ENCODE peak calls at places on chromosomes 2 and 18, in ten cellular contexts. One of them, this sample, is unnamed. For H3K36me3, the result is how much of the 10 kb centered on the place peaks cover.

GRCh38 chr18:379665-380356 is 112.0 kb upstream of the THOC1 start:
- DNase-seq in adrenal gland: peak
- DNase-seq in bronchial epithelial cell: no peak
- DNase-seq in IMR-90: peak
- DNase-seq in upper lobe of left lung: peak
- DNase-seq in CD8-positive, alpha-beta T cell: no peak
- DNase-seq in Panc1: no peak
- DNase-seq in lower lobe of right lung: peak
- DNase-seq in fibroblast of lung: peak
- DNase-seq in uterus: peak
- DNase-seq in this sample: no peak

GRCh38 chr2:227430644-227431043 is 41.3 kb upstream of the AGFG1 start:
- DNase-seq in adrenal gland: no peak
- DNase-seq in bronchial epithelial cell: no peak
- DNase-seq in IMR-90: no peak
- DNase-seq in upper lobe of left lung: no peak
- DNase-seq in CD8-positive, alpha-beta T cell: no peak
- DNase-seq in Panc1: no peak
- DNase-seq in lower lobe of right lung: no peak
- DNase-seq in fibroblast of lung: no peak
- DNase-seq in uterus: no peak
- DNase-seq in this sample: no peak

GRCh38 chr2:46377666-46378560 is 80.7 kb downstream of the EPAS1 start:
- DNase-seq in adrenal gland: peak
- DNase-seq in bronchial epithelial cell: no peak
- DNase-seq in IMR-90: no peak
- DNase-seq in upper lobe of left lung: no peak
- DNase-seq in CD8-positive, alpha-beta T cell: no peak
- DNase-seq in Panc1: no peak
- DNase-seq in lower lobe of right lung: no peak
- DNase-seq in fibroblast of lung: no peak
- DNase-seq in uterus: peak
- DNase-seq in this sample: no peak

GRCh38 chr18:3903341-3903740 is 453.4 kb downstream of the TGIF1 start:
- DNase-seq in adrenal gland: no peak
- DNase-seq in bronchial epithelial cell: peak
- DNase-seq in IMR-90: peak
- DNase-seq in upper lobe of left lung: no peak
- DNase-seq in CD8-positive, alpha-beta T cell: no peak
- DNase-seq in Panc1: no peak
- DNase-seq in lower lobe of right lung: no peak
- DNase-seq in fibroblast of lung: peak
- DNase-seq in uterus: no peak
- DNase-seq in this sample: no peak

GRCh38 chr2:157875720-157876065 is 437 bp downstream of the ACVR1 start:
- DNase-seq in adrenal gland: peak
- DNase-seq in bronchial epithelial cell: no peak
- DNase-seq in IMR-90: no peak
- DNase-seq in upper lobe of left lung: peak
- DNase-seq in CD8-positive, alpha-beta T cell: no peak
- DNase-seq in Panc1: no peak
- DNase-seq in lower lobe of right lung: peak
- DNase-seq in fibroblast of lung: no peak
- DNase-seq in uterus: peak
- DNase-seq in this sample: no peak

GRCh38 chr2:110106642-110107041 is 9.0 kb downstream of the MALL start:
- DNase-seq in adrenal gland: no peak
- DNase-seq in bronchial epithelial cell: peak
- DNase-seq in IMR-90: peak
- DNase-seq in upper lobe of left lung: peak
- DNase-seq in CD8-positive, alpha-beta T cell: no peak
- DNase-seq in Panc1: no peak
- DNase-seq in lower lobe of right lung: peak
- DNase-seq in fibroblast of lung: peak
- DNase-seq in uterus: no peak
- DNase-seq in this sample: no peak

GRCh38 chr2:98468621-98469236 is 24.1 kb downstream of the INPP4A start:
- DNase-seq in adrenal gland: no peak
- DNase-seq in bronchial epithelial cell: peak
- DNase-seq in IMR-90: peak
- DNase-seq in upper lobe of left lung: no peak
- DNase-seq in CD8-positive, alpha-beta T cell: no peak
- DNase-seq in Panc1: no peak
- DNase-seq in lower lobe of right lung: no peak
- DNase-seq in fibroblast of lung: no peak
- DNase-seq in uterus: no peak
- DNase-seq in this sample: no peak

GRCh38 chr2:162768646-162769045 is 69.9 kb downstream of the KCNH7 start:
- DNase-seq in adrenal gland: no peak
- DNase-seq in bronchial epithelial cell: no peak
- DNase-seq in IMR-90: no peak
- DNase-seq in upper lobe of left lung: no peak
- DNase-seq in CD8-positive, alpha-beta T cell: no peak
- DNase-seq in Panc1: no peak
- DNase-seq in lower lobe of right lung: no peak
- DNase-seq in fibroblast of lung: no peak
- DNase-seq in uterus: no peak
- DNase-seq in this sample: no peak

GRCh38 chr18:13809025-13809384 is 14.9 kb upstream of the MC5R start:
- DNase-seq in adrenal gland: no peak
- DNase-seq in bronchial epithelial cell: peak
- DNase-seq in IMR-90: no peak
- DNase-seq in upper lobe of left lung: no peak
- DNase-seq in CD8-positive, alpha-beta T cell: no peak
- DNase-seq in Panc1: no peak
- DNase-seq in lower lobe of right lung: no peak
- DNase-seq in fibroblast of lung: no peak
- DNase-seq in uterus: no peak
- DNase-seq in this sample: no peak

GRCh38 chr2:207239222-207239674 is 73.5 kb upstream of the KLF7 start:
- DNase-seq in adrenal gland: peak
- DNase-seq in bronchial epithelial cell: peak
- DNase-seq in IMR-90: peak
- DNase-seq in upper lobe of left lung: peak
- DNase-seq in CD8-positive, alpha-beta T cell: no peak
- DNase-seq in Panc1: no peak
- DNase-seq in lower lobe of right lung: peak
- DNase-seq in fibroblast of lung: peak
- DNase-seq in uterus: peak
- DNase-seq in this sample: peak

GRCh38 chr2:46299365-46300263 is 2.4 kb downstream of the EPAS1 start:
- DNase-seq in adrenal gland: peak
- DNase-seq in bronchial epithelial cell: peak
- DNase-seq in IMR-90: peak
- DNase-seq in upper lobe of left lung: peak
- DNase-seq in CD8-positive, alpha-beta T cell: no peak
- DNase-seq in Panc1: no peak
- DNase-seq in lower lobe of right lung: peak
- DNase-seq in fibroblast of lung: peak
- DNase-seq in uterus: peak
- DNase-seq in this sample: peak

GRCh38 chr2:177673602-177674595 is 281.3 kb downstream of the AGPS start:
- DNase-seq in adrenal gland: no peak
- DNase-seq in bronchial epithelial cell: peak
- DNase-seq in IMR-90: no peak
- DNase-seq in upper lobe of left lung: no peak
- DNase-seq in CD8-positive, alpha-beta T cell: no peak
- DNase-seq in Panc1: no peak
- DNase-seq in lower lobe of right lung: no peak
- DNase-seq in fibroblast of lung: no peak
- DNase-seq in uterus: no peak
- DNase-seq in this sample: no peak

DNA sequence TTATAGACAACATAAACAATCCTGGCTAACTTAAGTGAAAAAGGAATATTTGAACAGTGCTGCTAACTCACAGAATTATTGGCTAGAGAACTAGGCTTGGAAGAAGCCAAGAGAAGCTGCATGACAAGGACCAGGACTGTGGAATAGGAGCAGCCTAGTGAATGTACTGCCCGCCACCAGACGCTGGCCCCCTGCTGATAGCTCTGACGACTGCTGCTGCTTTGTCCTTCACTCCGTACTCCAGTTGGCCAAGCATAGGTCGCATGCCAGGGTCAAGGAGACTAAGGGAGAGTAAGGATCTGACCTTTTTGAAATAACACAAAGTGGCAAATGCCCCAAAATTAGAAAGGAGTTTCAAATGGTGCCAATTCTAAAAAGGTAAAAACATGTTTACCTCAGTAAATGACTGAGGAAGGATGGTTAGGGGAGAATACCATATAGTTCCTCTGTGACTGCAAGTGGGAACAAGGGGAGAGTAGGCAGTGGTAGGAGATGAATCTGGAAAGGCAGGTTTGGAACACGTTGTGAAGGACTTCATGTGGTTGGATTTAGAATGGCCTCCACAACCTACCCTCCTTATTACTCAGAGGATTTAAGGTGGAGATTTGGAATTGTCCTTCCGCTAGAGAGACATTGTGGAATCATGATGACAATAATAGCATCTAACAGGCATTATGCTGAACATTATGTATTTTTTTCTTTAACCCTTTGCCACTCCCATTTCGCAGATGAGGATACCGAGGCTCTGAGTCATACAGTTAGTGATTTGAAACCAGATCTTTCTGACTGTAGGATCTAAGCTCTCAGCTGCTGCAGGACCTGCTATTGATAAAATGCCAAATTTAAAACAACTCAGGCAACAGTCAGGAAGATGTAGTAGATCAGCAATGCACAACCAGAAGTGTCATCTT is 19.5 kb downstream of the STRADB start:
- DNase-seq in adrenal gland: no peak
- DNase-seq in bronchial epithelial cell: peak
- DNase-seq in IMR-90: peak
- DNase-seq in upper lobe of left lung: no peak
- DNase-seq in CD8-positive, alpha-beta T cell: no peak
- DNase-seq in Panc1: no peak
- DNase-seq in lower lobe of right lung: no peak
- DNase-seq in fibroblast of lung: peak
- DNase-seq in uterus: no peak
- DNase-seq in this sample: no peak
- H3K36me3 ChIP-seq in adrenal gland: under half
- H3K36me3 ChIP-seq in bronchial epithelial cell: under half
- H3K36me3 ChIP-seq in IMR-90: under half
- H3K36me3 ChIP-seq in upper lobe of left lung: under half
- H3K36me3 ChIP-seq in CD8-positive, alpha-beta T cell: under half
- H3K36me3 ChIP-seq in Panc1: under half
- H3K36me3 ChIP-seq in lower lobe of right lung: half or more
- H3K36me3 ChIP-seq in fibroblast of lung: under half
- H3K36me3 ChIP-seq in uterus: under half
- H3K36me3 ChIP-seq in this sample: under half

DNA sequence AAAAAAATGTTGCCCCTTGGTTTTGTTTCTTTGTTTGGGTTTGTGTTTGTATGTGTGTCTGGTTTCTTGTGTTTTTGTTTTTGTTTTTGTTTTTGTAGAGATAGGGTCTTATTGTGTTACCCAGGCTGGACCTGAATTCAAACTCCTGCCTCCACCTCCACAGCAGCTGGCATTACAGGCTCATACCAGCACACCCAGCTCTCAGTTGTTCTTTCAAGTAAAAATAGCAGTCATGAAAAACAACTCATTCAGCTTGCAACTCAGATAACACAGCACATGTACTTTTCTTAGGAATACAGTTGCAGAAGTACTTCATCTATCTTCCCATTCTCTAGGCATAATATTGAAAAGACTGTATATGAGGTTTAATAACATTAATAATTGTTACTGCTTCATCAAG is 37.0 kb downstream of the ZC3H8 start:
- DNase-seq in adrenal gland: no peak
- DNase-seq in bronchial epithelial cell: no peak
- DNase-seq in IMR-90: no peak
- DNase-seq in upper lobe of left lung: no peak
- DNase-seq in CD8-positive, alpha-beta T cell: no peak
- DNase-seq in Panc1: no peak
- DNase-seq in lower lobe of right lung: no peak
- DNase-seq in fibroblast of lung: no peak
- DNase-seq in uterus: no peak
- DNase-seq in this sample: no peak
- H3K36me3 ChIP-seq in adrenal gland: under half
- H3K36me3 ChIP-seq in bronchial epithelial cell: under half
- H3K36me3 ChIP-seq in IMR-90: under half
- H3K36me3 ChIP-seq in upper lobe of left lung: under half
- H3K36me3 ChIP-seq in CD8-positive, alpha-beta T cell: under half
- H3K36me3 ChIP-seq in Panc1: under half
- H3K36me3 ChIP-seq in lower lobe of right lung: under half
- H3K36me3 ChIP-seq in fibroblast of lung: under half
- H3K36me3 ChIP-seq in uterus: under half
- H3K36me3 ChIP-seq in this sample: under half

GRCh38 chr2:189783451-189783926 is 650 bp downstream of the ORMDL1 start:
- DNase-seq in adrenal gland: no peak
- DNase-seq in bronchial epithelial cell: peak
- DNase-seq in IMR-90: peak
- DNase-seq in upper lobe of left lung: no peak
- DNase-seq in CD8-positive, alpha-beta T cell: no peak
- DNase-seq in Panc1: no peak
- DNase-seq in lower lobe of right lung: no peak
- DNase-seq in fibroblast of lung: peak
- DNase-seq in uterus: no peak
- DNase-seq in this sample: no peak
- H3K36me3 ChIP-seq in adrenal gland: under half
- H3K36me3 ChIP-seq in bronchial epithelial cell: under half
- H3K36me3 ChIP-seq in IMR-90: under half
- H3K36me3 ChIP-seq in upper lobe of left lung: under half
- H3K36me3 ChIP-seq in CD8-positive, alpha-beta T cell: under half
- H3K36me3 ChIP-seq in Panc1: under half
- H3K36me3 ChIP-seq in lower lobe of right lung: under half
- H3K36me3 ChIP-seq in fibroblast of lung: under half
- H3K36me3 ChIP-seq in uterus: under half
- H3K36me3 ChIP-seq in this sample: under half

DNA sequence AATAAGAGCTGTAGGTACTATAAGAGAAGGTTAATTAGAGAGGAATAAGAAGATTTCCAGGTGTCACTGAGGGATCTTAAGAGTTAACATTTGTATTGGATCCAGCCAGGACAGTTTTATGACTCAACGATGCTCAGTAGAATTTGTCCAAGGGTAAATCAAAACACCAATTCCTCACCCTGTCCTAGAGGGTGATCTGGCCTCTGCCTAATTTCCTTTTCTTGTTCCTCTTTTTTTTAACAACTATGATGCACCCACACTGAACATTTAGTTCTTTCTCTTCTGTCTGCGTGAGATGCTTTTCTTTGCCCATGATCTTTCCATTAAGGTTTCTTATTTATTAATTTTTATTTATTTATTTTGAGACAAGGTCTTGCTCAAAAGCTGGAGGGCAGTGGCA is 92.0 kb downstream of the PMS1 start:
- DNase-seq in adrenal gland: no peak
- DNase-seq in bronchial epithelial cell: no peak
- DNase-seq in IMR-90: no peak
- DNase-seq in upper lobe of left lung: no peak
- DNase-seq in CD8-positive, alpha-beta T cell: no peak
- DNase-seq in Panc1: no peak
- DNase-seq in lower lobe of right lung: no peak
- DNase-seq in fibroblast of lung: no peak
- DNase-seq in uterus: no peak
- DNase-seq in this sample: no peak
- H3K36me3 ChIP-seq in adrenal gland: under half
- H3K36me3 ChIP-seq in bronchial epithelial cell: under half
- H3K36me3 ChIP-seq in IMR-90: under half
- H3K36me3 ChIP-seq in upper lobe of left lung: under half
- H3K36me3 ChIP-seq in CD8-positive, alpha-beta T cell: under half
- H3K36me3 ChIP-seq in Panc1: under half
- H3K36me3 ChIP-seq in lower lobe of right lung: under half
- H3K36me3 ChIP-seq in fibroblast of lung: under half
- H3K36me3 ChIP-seq in uterus: under half
- H3K36me3 ChIP-seq in this sample: under half

This sample was measured in suprapubic skin.